ENCODE peak calls at places on chromosomes 13 and 19, in nine cellular contexts. One of them, this sample, is unnamed.

GRCh38 chr13:47598340-47598911 is 402.6 kb downstream of the SUCLA2 start:
- DNase-seq in GM12892: no peak
- DNase-seq in endothelial cell of umbilical vein: no peak
- DNase-seq in sigmoid colon: no peak
- DNase-seq in transverse colon: no peak
- DNase-seq in breast epithelium: no peak
- DNase-seq in prostate gland: no peak
- DNase-seq in upper lobe of left lung: no peak
- DNase-seq in suprapubic skin: no peak
- DNase-seq in this sample: no peak

GRCh38 chr19:18634612-18635290 is 2.1 kb upstream of the KLHL26 start:
- DNase-seq in GM12892: no peak
- DNase-seq in endothelial cell of umbilical vein: no peak
- DNase-seq in sigmoid colon: no peak
- DNase-seq in transverse colon: peak; percentile 28
- DNase-seq in breast epithelium: no peak
- DNase-seq in prostate gland: no peak
- DNase-seq in upper lobe of left lung: no peak
- DNase-seq in suprapubic skin: no peak
- DNase-seq in this sample: no peak

GRCh38 chr13:84994582-84994981 is 804.6 kb downstream of the SLITRK6 start:
- DNase-seq in GM12892: no peak
- DNase-seq in endothelial cell of umbilical vein: no peak
- DNase-seq in sigmoid colon: no peak
- DNase-seq in transverse colon: no peak
- DNase-seq in breast epithelium: no peak
- DNase-seq in prostate gland: no peak
- DNase-seq in upper lobe of left lung: no peak
- DNase-seq in suprapubic skin: no peak
- DNase-seq in this sample: no peak

GRCh38 chr13:83810136-83810535 is 72.1 kb downstream of the SLITRK1 start:
- DNase-seq in GM12892: no peak
- DNase-seq in endothelial cell of umbilical vein: no peak
- DNase-seq in sigmoid colon: no peak
- DNase-seq in transverse colon: no peak
- DNase-seq in breast epithelium: no peak
- DNase-seq in prostate gland: no peak
- DNase-seq in upper lobe of left lung: no peak
- DNase-seq in suprapubic skin: no peak
- DNase-seq in this sample: no peak

GRCh38 chr13:102816633-102817032 is 17.7 kb downstream of the BIVM start:
- DNase-seq in GM12892: no peak
- DNase-seq in endothelial cell of umbilical vein: no peak
- DNase-seq in sigmoid colon: no peak
- DNase-seq in transverse colon: no peak
- DNase-seq in breast epithelium: no peak
- DNase-seq in prostate gland: no peak
- DNase-seq in upper lobe of left lung: no peak
- DNase-seq in suprapubic skin: no peak
- DNase-seq in this sample: no peak

GRCh38 chr13:97140611-97141010 is 81.5 kb upstream of the MBNL2 start:
- DNase-seq in GM12892: no peak
- DNase-seq in endothelial cell of umbilical vein: no peak
- DNase-seq in sigmoid colon: no peak
- DNase-seq in transverse colon: no peak
- DNase-seq in breast epithelium: no peak
- DNase-seq in prostate gland: no peak
- DNase-seq in upper lobe of left lung: no peak
- DNase-seq in suprapubic skin: no peak
- DNase-seq in this sample: no peak

GRCh38 chr13:110103026-110103425 is 203.9 kb downstream of the COL4A1 start:
- DNase-seq in GM12892: no peak
- DNase-seq in endothelial cell of umbilical vein: no peak
- DNase-seq in sigmoid colon: no peak
- DNase-seq in transverse colon: no peak
- DNase-seq in breast epithelium: no peak
- DNase-seq in prostate gland: no peak
- DNase-seq in upper lobe of left lung: no peak
- DNase-seq in suprapubic skin: no peak
- DNase-seq in this sample: no peak

GRCh38 chr13:111476197-111476596 is 155.8 kb downstream of the TEX29 start:
- DNase-seq in GM12892: no peak
- DNase-seq in endothelial cell of umbilical vein: no peak
- DNase-seq in sigmoid colon: no peak
- DNase-seq in transverse colon: no peak
- DNase-seq in breast epithelium: no peak
- DNase-seq in prostate gland: no peak
- DNase-seq in upper lobe of left lung: no peak
- DNase-seq in suprapubic skin: no peak
- DNase-seq in this sample: no peak

GRCh38 chr13:108326318-108326717 is 56.8 kb downstream of the TNFSF13B start:
- DNase-seq in GM12892: no peak
- DNase-seq in endothelial cell of umbilical vein: no peak
- DNase-seq in sigmoid colon: no peak
- DNase-seq in transverse colon: no peak
- DNase-seq in breast epithelium: no peak
- DNase-seq in prostate gland: no peak
- DNase-seq in upper lobe of left lung: peak; percentile 35
- DNase-seq in suprapubic skin: no peak
- DNase-seq in this sample: peak; percentile 80

GRCh38 chr19:2552859-2553258 is 76.9 kb downstream of the GADD45B start:
- DNase-seq in GM12892: peak; percentile 64
- DNase-seq in endothelial cell of umbilical vein: peak; percentile 56
- DNase-seq in sigmoid colon: peak; percentile 64
- DNase-seq in transverse colon: peak; percentile 35
- DNase-seq in breast epithelium: no peak
- DNase-seq in prostate gland: no peak
- DNase-seq in upper lobe of left lung: no peak
- DNase-seq in suprapubic skin: no peak
- DNase-seq in this sample: peak; percentile 41

GRCh38 chr19:11414544-11414943 is 4.6 kb downstream of the RGL3 start:
- DNase-seq in GM12892: no peak
- DNase-seq in endothelial cell of umbilical vein: no peak
- DNase-seq in sigmoid colon: no peak
- DNase-seq in transverse colon: no peak
- DNase-seq in breast epithelium: no peak
- DNase-seq in prostate gland: no peak
- DNase-seq in upper lobe of left lung: no peak
- DNase-seq in suprapubic skin: no peak
- DNase-seq in this sample: no peak

GRCh38 chr19:51676566-51677083 is 16.5 kb upstream of the SPACA6 start:
- DNase-seq in GM12892: no peak
- DNase-seq in endothelial cell of umbilical vein: no peak
- DNase-seq in sigmoid colon: no peak
- DNase-seq in transverse colon: no peak
- DNase-seq in breast epithelium: no peak
- DNase-seq in prostate gland: no peak
- DNase-seq in upper lobe of left lung: no peak
- DNase-seq in suprapubic skin: no peak
- DNase-seq in this sample: no peak

GRCh38 chr13:42602910-42603309 is 29.0 kb downstream of the TNFSF11 start:
- DNase-seq in GM12892: peak; percentile 9
- DNase-seq in endothelial cell of umbilical vein: no peak
- DNase-seq in sigmoid colon: no peak
- DNase-seq in transverse colon: no peak
- DNase-seq in breast epithelium: no peak
- DNase-seq in prostate gland: no peak
- DNase-seq in upper lobe of left lung: no peak
- DNase-seq in suprapubic skin: no peak
- DNase-seq in this sample: no peak

DNA sequence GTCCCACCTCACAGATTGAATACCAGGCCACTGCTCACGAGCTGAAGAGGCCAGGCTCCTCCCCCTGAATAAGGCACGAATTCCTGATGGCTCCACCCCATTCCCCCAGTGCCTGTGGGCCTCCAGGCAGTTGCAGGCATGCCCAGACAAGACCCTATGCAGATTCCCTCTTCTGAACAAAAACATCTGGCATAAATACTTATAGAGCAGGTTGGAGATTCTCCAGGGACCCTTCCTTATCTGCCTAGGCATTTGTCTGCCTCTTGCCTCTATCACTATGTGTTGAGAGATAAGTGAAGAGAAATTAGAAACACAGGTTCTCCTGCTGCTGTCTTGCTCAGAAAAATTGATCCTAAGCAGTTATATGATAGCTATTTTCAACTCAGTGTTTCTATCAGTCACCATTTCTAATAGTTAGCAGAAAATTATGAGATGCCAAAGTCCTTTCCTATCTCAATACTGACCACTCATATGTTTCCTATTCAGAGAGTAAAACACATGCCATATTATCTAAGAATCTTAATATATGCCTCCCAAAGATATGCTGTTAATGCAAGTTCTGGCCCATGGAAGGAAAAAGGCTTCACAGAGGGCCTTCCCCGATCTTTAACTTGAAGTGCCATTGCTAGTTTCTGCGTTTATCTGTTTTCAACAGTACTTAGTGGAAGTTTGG is 364.0 kb downstream of the KCTD12 start:
- DNase-seq in GM12892: no peak
- DNase-seq in endothelial cell of umbilical vein: no peak
- DNase-seq in sigmoid colon: no peak
- DNase-seq in transverse colon: no peak
- DNase-seq in breast epithelium: no peak
- DNase-seq in prostate gland: no peak
- DNase-seq in upper lobe of left lung: no peak
- DNase-seq in suprapubic skin: no peak
- DNase-seq in this sample: peak; percentile 32
- TF ChIP-seq POLR2AphosphoS5 in GM12892: no peak
- TF ChIP-seq POLR2AphosphoS5 in endothelial cell of umbilical vein: no peak
- TF ChIP-seq POLR2AphosphoS5 in sigmoid colon: no peak
- TF ChIP-seq POLR2AphosphoS5 in transverse colon: no peak
- TF ChIP-seq POLR2AphosphoS5 in breast epithelium: no peak
- TF ChIP-seq POLR2AphosphoS5 in prostate gland: no peak
- TF ChIP-seq POLR2AphosphoS5 in upper lobe of left lung: no peak
- TF ChIP-seq POLR2AphosphoS5 in suprapubic skin: no peak
- TF ChIP-seq POLR2AphosphoS5 in this sample: no peak

GRCh38 chr19:55591555-55591954 is 7.8 kb downstream of the FIZ1 start:
- DNase-seq in GM12892: no peak
- DNase-seq in endothelial cell of umbilical vein: no peak
- DNase-seq in sigmoid colon: no peak
- DNase-seq in transverse colon: no peak
- DNase-seq in breast epithelium: no peak
- DNase-seq in prostate gland: no peak
- DNase-seq in upper lobe of left lung: no peak
- DNase-seq in suprapubic skin: no peak
- DNase-seq in this sample: no peak

GRCh38 chr19:55592391-55593090 is 6.8 kb downstream of the FIZ1 start:
- DNase-seq in GM12892: no peak
- DNase-seq in endothelial cell of umbilical vein: no peak
- DNase-seq in sigmoid colon: no peak
- DNase-seq in transverse colon: no peak
- DNase-seq in breast epithelium: no peak
- DNase-seq in prostate gland: no peak
- DNase-seq in upper lobe of left lung: no peak
- DNase-seq in suprapubic skin: no peak
- DNase-seq in this sample: no peak

GRCh38 chr19:55594996-55595530 is 4.3 kb downstream of the FIZ1 start:
- DNase-seq in GM12892: no peak
- DNase-seq in endothelial cell of umbilical vein: no peak
- DNase-seq in sigmoid colon: no peak
- DNase-seq in transverse colon: no peak
- DNase-seq in breast epithelium: no peak
- DNase-seq in prostate gland: no peak
- DNase-seq in upper lobe of left lung: no peak
- DNase-seq in suprapubic skin: no peak
- DNase-seq in this sample: no peak

GRCh38 chr19:55590621-55591020 is 8.7 kb downstream of the FIZ1 start:
- DNase-seq in GM12892: no peak
- DNase-seq in endothelial cell of umbilical vein: no peak
- DNase-seq in sigmoid colon: no peak
- DNase-seq in transverse colon: no peak
- DNase-seq in breast epithelium: no peak
- DNase-seq in prostate gland: no peak
- DNase-seq in upper lobe of left lung: no peak
- DNase-seq in suprapubic skin: no peak
- DNase-seq in this sample: no peak

GRCh38 chr19:55593096-55593772 is 6.1 kb downstream of the FIZ1 start:
- DNase-seq in GM12892: no peak
- DNase-seq in endothelial cell of umbilical vein: no peak
- DNase-seq in sigmoid colon: no peak
- DNase-seq in transverse colon: no peak
- DNase-seq in breast epithelium: no peak
- DNase-seq in prostate gland: no peak
- DNase-seq in upper lobe of left lung: no peak
- DNase-seq in suprapubic skin: no peak
- DNase-seq in this sample: peak; percentile 74
- TF ChIP-seq POLR2AphosphoS5 in GM12892: no peak
- TF ChIP-seq POLR2AphosphoS5 in endothelial cell of umbilical vein: no peak
- TF ChIP-seq POLR2AphosphoS5 in sigmoid colon: no peak
- TF ChIP-seq POLR2AphosphoS5 in transverse colon: no peak
- TF ChIP-seq POLR2AphosphoS5 in breast epithelium: no peak
- TF ChIP-seq POLR2AphosphoS5 in prostate gland: no peak
- TF ChIP-seq POLR2AphosphoS5 in upper lobe of left lung: no peak
- TF ChIP-seq POLR2AphosphoS5 in suprapubic skin: no peak
- TF ChIP-seq POLR2AphosphoS5 in this sample: no peak

DNA sequence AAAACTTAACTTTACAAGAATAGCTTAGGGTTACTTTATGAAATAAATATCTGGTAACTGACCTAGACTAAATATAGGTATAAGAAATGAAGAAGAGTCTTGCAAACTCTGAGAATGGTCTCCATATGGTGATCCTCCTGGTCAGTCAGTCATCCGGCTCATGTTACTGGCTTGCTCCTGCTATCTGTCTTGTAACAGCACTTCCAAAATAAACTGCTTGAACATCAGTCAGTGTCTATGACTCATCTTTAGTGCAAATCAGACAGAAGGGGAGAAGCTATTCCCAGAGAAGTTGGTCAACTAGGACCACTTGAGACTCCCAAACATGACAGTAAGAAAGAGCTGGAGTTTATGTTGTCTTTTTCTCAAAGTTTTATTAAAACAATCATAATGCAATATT is 1550.9 kb downstream of the PCDH9 start:
- DNase-seq in GM12892: no peak
- DNase-seq in endothelial cell of umbilical vein: no peak
- DNase-seq in sigmoid colon: no peak
- DNase-seq in transverse colon: no peak
- DNase-seq in breast epithelium: no peak
- DNase-seq in prostate gland: no peak
- DNase-seq in upper lobe of left lung: no peak
- DNase-seq in suprapubic skin: no peak
- DNase-seq in this sample: no peak
- TF ChIP-seq POLR2AphosphoS5 in GM12892: no peak
- TF ChIP-seq POLR2AphosphoS5 in endothelial cell of umbilical vein: no peak
- TF ChIP-seq POLR2AphosphoS5 in sigmoid colon: no peak
- TF ChIP-seq POLR2AphosphoS5 in transverse colon: no peak
- TF ChIP-seq POLR2AphosphoS5 in breast epithelium: no peak
- TF ChIP-seq POLR2AphosphoS5 in prostate gland: no peak
- TF ChIP-seq POLR2AphosphoS5 in upper lobe of left lung: no peak
- TF ChIP-seq POLR2AphosphoS5 in suprapubic skin: no peak
- TF ChIP-seq POLR2AphosphoS5 in this sample: no peak

DNA sequence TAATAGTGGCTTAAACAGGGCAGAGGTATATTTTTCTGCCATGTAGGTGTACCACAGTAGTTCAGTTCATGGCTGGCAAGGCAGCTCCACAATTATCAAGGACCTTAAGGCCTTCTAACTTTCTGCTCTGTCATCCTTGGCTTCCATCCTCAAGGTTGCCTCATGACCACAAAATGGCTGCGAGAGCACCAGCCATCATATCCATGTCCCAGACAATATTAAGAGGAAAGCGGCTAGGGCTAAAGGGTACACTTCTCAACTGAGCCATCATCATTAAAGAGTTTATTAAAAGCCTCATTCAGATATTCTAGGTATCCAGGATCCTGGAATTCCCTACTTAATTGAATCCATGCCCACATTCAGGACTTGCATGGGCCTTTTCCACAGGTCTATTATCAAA is 62.7 kb upstream of the MRI1 start:
- DNase-seq in GM12892: no peak
- DNase-seq in endothelial cell of umbilical vein: no peak
- DNase-seq in sigmoid colon: no peak
- DNase-seq in transverse colon: no peak
- DNase-seq in breast epithelium: no peak
- DNase-seq in prostate gland: no peak
- DNase-seq in upper lobe of left lung: no peak
- DNase-seq in suprapubic skin: no peak
- DNase-seq in this sample: no peak
- TF ChIP-seq POLR2AphosphoS5 in GM12892: no peak
- TF ChIP-seq POLR2AphosphoS5 in endothelial cell of umbilical vein: no peak
- TF ChIP-seq POLR2AphosphoS5 in sigmoid colon: no peak
- TF ChIP-seq POLR2AphosphoS5 in transverse colon: no peak
- TF ChIP-seq POLR2AphosphoS5 in breast epithelium: no peak
- TF ChIP-seq POLR2AphosphoS5 in prostate gland: no peak
- TF ChIP-seq POLR2AphosphoS5 in upper lobe of left lung: no peak
- TF ChIP-seq POLR2AphosphoS5 in suprapubic skin: no peak
- TF ChIP-seq POLR2AphosphoS5 in this sample: no peak